ENCODE peak calls at places on chromosomes 5 and 9, in ten cellular contexts. R is foreskin fibroblast; O is HTR-8/SVneo; G is stimulated activated CD8-positive, alpha-beta memory T cell treated with anti-CD3 and anti-CD28 coated beads, Interleukin-4, amount 100 ng/mL, for 24 hours; J is CD4-positive, alpha-beta T cell; U is CD8-positive, alpha-beta T cell; B is NCI-H1092 treated with DMSO at 0.1 percent for 48 hours; E is mesenchymal stem cell; W is fibroblast of the aortic adventitia; I is NCI-H524. H is an unnamed sample.

GRCh38 chr5:73596705-73597328 is 29.2 kb upstream of the ARHGEF28 start:
- DNase-seq in R (no peak), O (peak), G (no peak), J (no peak), U (no peak), B (no peak), E (peak), W (peak), I (peak), H (peak)

GRCh38 chr5:172417983-172418630 is 36.2 kb downstream of the SH3PXD2B start:
- DNase-seq in R (peak), O (no peak), G (no peak), J (no peak), U (no peak), B (no peak), E (peak), W (peak), I (no peak), H (no peak)

GRCh38 chr5:51109786-51110410 is 273.4 kb upstream of the ISL1 start:
- DNase-seq in R (no peak), O (no peak), G (no peak), J (no peak), U (no peak), B (no peak), E (no peak), W (no peak), I (no peak), H (no peak)

GRCh38 chr5:132065351-132065937 is 5.0 kb downstream of the IL3 start:
- DNase-seq in R (peak), O (peak), G (no peak), J (peak), U (no peak), B (peak), E (peak), W (peak), I (peak), H (peak)

GRCh38 chr9:98808879-98809278 is 1.4 kb downstream of the GALNT12 start:
- DNase-seq in R (no peak), O (no peak), G (no peak), J (no peak), U (no peak), B (no peak), E (no peak), W (no peak), I (no peak), H (no peak)

GRCh38 chr5:1321576-1321975 is 23.3 kb downstream of the CLPTM1L start:
- DNase-seq in R (no peak), O (no peak), G (no peak), J (no peak), U (no peak), B (no peak), E (no peak), W (no peak), I (no peak), H (no peak)

GRCh38 chr9:128913995-128914772 is 6.6 kb upstream of the PHYHD1 start:
- DNase-seq in R (no peak), O (no peak), G (no peak), J (no peak), U (no peak), B (no peak), E (no peak), W (no peak), I (no peak), H (no peak)

GRCh38 chr9:10226996-10227395 is 385.8 kb downstream of the PTPRD start:
- DNase-seq in R (no peak), O (no peak), G (no peak), J (no peak), U (no peak), B (no peak), E (no peak), W (no peak), I (no peak), H (no peak)

GRCh38 chr9:81671880-81672280 is 17.5 kb downstream of the TLE1 start:
- DNase-seq in R (no peak), O (no peak), G (no peak), J (no peak), U (no peak), B (peak), E (peak), W (peak), I (no peak), H (no peak)

GRCh38 chr5:78587775-78588291 is 60.7 kb downstream of the LHFPL2 start:
- DNase-seq in R (peak), O (no peak), G (no peak), J (no peak), U (no peak), B (no peak), E (peak), W (peak), I (no peak), H (no peak)

GRCh38 chr5:67878911-67879310 is 336.6 kb upstream of the PIK3R1 start:
- DNase-seq in R (no peak), O (no peak), G (no peak), J (no peak), U (no peak), B (no peak), E (peak), W (peak), I (no peak), H (no peak)

GRCh38 chr9:93522736-93523135 is 53.6 kb upstream of the PHF2 start:
- DNase-seq in R (no peak), O (no peak), G (no peak), J (no peak), U (no peak), B (no peak), E (no peak), W (no peak), I (no peak), H (no peak)

GRCh38 chr9:27371382-27371781 is 74.4 kb upstream of the EQTN start:
- DNase-seq in R (no peak), O (no peak), G (no peak), J (no peak), U (no peak), B (peak), E (no peak), W (no peak), I (no peak), H (no peak)

GRCh38 chr5:96402500-96402899 is 30.5 kb downstream of the PCSK1 start:
- DNase-seq in R (no peak), O (no peak), G (no peak), J (no peak), U (no peak), B (no peak), E (no peak), W (no peak), I (no peak), H (no peak)

H was measured in NCI-H345.